ENCODE peak calls at places on chromosomes 6 and 20, in six cellular contexts. G is heart left ventricle, B is K562, Q is A549, K is lower leg skin, C is HepG2. H is an unnamed sample.

GRCh38 chr20:63091901-63092659 is 85.3 kb upstream of the BHLHE23 start:
- DNase-seq in G (peak), B (no peak), Q (no peak), K (no peak), C (no peak), H (no peak)

GRCh38 chr6:47292944-47293343 is 16.8 kb downstream of the TNFRSF21 start:
- DNase-seq in G (no peak), B (no peak), Q (no peak), K (no peak), C (peak), H (no peak)

GRCh38 chr20:5008743-5009142 is 7.4 kb upstream of the SLC23A2 start:
- DNase-seq in G (no peak), B (no peak), Q (no peak), K (no peak), C (no peak), H (no peak)

GRCh38 chr6:64504509-64504908 is 868.9 kb downstream of the PHF3 start:
- DNase-seq in G (no peak), B (no peak), Q (peak), K (no peak), C (no peak), H (no peak)

GRCh38 chr6:56953597-56954388 is 1.1 kb upstream of the BEND6 start:
- DNase-seq in G (no peak), B (peak), Q (peak), K (no peak), C (no peak), H (no peak)

GRCh38 chr6:78810146-78810545 is 57.2 kb upstream of the IRAK1BP1 start:
- DNase-seq in G (no peak), B (no peak), Q (peak), K (no peak), C (peak), H (peak)

GRCh38 chr6:128763599-128764300 is 119.2 kb upstream of the LAMA2 start:
- DNase-seq in G (no peak), B (no peak), Q (no peak), K (no peak), C (no peak), H (no peak)

GRCh38 chr20:64143018-64143801 is 21.0 kb upstream of the MYT1 start:
- DNase-seq in G (no peak), B (no peak), Q (no peak), K (no peak), C (no peak), H (no peak)

GRCh38 chr6:72621243-72622093 is at the start of gene KCNQ5:
- DNase-seq in G (peak), B (peak), Q (peak), K (no peak), C (no peak), H (peak)

GRCh38 chr6:42137192-42137753 is 5.1 kb downstream of the C6orf132 start:
- DNase-seq in G (no peak), B (peak), Q (peak), K (no peak), C (peak), H (no peak)

GRCh38 chr6:139577991-139578604 is 203.7 kb upstream of the CITED2 start:
- DNase-seq in G (no peak), B (no peak), Q (no peak), K (no peak), C (peak), H (no peak)

GRCh38 chr20:30912006-30912660 is 345.3 kb upstream of the DEFB115 start:
- DNase-seq in G (no peak), B (no peak), Q (no peak), K (no peak), C (no peak), H (no peak)

GRCh38 chr6:121235386-121235785 is 98.9 kb downstream of the TBC1D32 start:
- DNase-seq in G (no peak), B (no peak), Q (no peak), K (no peak), C (no peak), H (no peak)

GRCh38 chr20:17562804-17563305 is 7.0 kb upstream of the DSTN start:
- DNase-seq in G (no peak), B (peak), Q (peak), K (no peak), C (peak), H (no peak)

GRCh38 chr6:54681987-54682386 is 164.6 kb upstream of the FAM83B start:
- DNase-seq in G (no peak), B (no peak), Q (peak), K (no peak), C (no peak), H (peak)

GRCh38 chr6:57262901-57263694 is 41.0 kb upstream of the RAB23 start:
- DNase-seq in G (no peak), B (no peak), Q (no peak), K (no peak), C (no peak), H (peak)

GRCh38 chr6:44076366-44077200 is 50.7 kb downstream of the MRPL14 start:
- DNase-seq in G (peak), B (peak), Q (no peak), K (no peak), C (no peak), H (no peak)
- TF ChIP-seq POLR2A in G (no peak), B (no peak), Q (no peak), K (no peak), C (no peak), H (no peak)

GRCh38 chr6:35725721-35726438 is 11.0 kb upstream of the ARMC12 start:
- DNase-seq in G (peak), B (no peak), Q (peak), K (peak), C (peak), H (no peak)
- TF ChIP-seq POLR2A in G (no peak), B (no peak), Q (no peak), K (no peak), C (no peak), H (no peak)

GRCh38 chr6:150865406-150866146 is at the start of gene MTHFD1L:
- DNase-seq in G (peak), B (peak), Q (peak), K (peak), C (peak), H (no peak)
- TF ChIP-seq POLR2A in G (peak), B (no peak), Q (peak), K (no peak), C (peak), H (peak)

GRCh38 chr20:6765469-6766058 is 1.9 kb upstream of the BMP2 start:
- DNase-seq in G (no peak), B (peak), Q (peak), K (no peak), C (peak), H (no peak)

GRCh38 chr20:6766433-6766832 is 1.1 kb upstream of the BMP2 start:
- DNase-seq in G (no peak), B (no peak), Q (no peak), K (no peak), C (no peak), H (no peak)

GRCh38 chr20:6767166-6767535 is 335 bp upstream of the BMP2 start:
- DNase-seq in G (no peak), B (no peak), Q (no peak), K (no peak), C (no peak), H (no peak)

GRCh38 chr20:6768228-6769185 is 1.0 kb downstream of the BMP2 start:
- DNase-seq in G (peak), B (no peak), Q (peak), K (peak), C (no peak), H (no peak)

DNA sequence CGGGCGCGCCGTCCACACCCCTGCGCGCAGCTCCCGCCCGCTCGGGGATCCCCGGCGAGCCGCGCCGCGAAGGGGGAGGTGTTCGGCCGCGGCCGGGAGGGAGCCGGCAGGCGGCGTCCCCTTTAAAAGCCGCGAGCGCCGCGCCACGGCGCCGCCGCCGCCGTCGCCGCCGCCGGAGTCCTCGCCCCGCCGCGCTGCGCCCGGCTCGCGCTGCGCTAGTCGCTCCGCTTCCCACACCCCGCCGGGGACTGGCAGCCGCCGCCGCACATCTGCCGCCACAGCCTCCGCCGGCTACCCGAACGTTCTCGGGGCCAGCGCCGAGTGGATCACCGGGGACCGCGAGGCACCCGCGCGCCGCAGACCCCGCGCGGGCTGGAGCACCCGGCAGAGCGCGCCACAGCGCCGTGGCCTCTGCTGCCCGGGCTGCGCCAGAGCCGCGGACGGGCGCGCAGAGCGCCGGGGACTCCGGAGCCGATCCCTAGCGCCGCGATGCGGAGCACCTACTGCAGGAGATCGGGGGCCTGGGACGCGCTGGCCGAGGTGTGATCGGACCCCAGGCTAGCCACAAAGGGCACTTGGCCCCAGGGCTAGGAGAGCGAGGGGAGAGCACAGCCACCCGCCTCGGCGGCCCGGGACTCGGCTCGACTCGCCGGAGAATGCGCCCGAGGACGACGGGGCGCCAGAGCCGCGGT is at the start of gene BMP2:
- DNase-seq in G (peak), B (peak), Q (peak), K (no peak), C (no peak), H (no peak)
- TF ChIP-seq POLR2A in G (no peak), B (no peak), Q (no peak), K (no peak), C (no peak), H (no peak)

GRCh38 chr6:32840604-32841246 is 2.2 kb upstream of the TAP2 start:
- DNase-seq in G (no peak), B (no peak), Q (no peak), K (no peak), C (no peak), H (no peak)
- TF ChIP-seq POLR2A in G (no peak), B (no peak), Q (no peak), K (no peak), C (no peak), H (no peak)

DNA sequence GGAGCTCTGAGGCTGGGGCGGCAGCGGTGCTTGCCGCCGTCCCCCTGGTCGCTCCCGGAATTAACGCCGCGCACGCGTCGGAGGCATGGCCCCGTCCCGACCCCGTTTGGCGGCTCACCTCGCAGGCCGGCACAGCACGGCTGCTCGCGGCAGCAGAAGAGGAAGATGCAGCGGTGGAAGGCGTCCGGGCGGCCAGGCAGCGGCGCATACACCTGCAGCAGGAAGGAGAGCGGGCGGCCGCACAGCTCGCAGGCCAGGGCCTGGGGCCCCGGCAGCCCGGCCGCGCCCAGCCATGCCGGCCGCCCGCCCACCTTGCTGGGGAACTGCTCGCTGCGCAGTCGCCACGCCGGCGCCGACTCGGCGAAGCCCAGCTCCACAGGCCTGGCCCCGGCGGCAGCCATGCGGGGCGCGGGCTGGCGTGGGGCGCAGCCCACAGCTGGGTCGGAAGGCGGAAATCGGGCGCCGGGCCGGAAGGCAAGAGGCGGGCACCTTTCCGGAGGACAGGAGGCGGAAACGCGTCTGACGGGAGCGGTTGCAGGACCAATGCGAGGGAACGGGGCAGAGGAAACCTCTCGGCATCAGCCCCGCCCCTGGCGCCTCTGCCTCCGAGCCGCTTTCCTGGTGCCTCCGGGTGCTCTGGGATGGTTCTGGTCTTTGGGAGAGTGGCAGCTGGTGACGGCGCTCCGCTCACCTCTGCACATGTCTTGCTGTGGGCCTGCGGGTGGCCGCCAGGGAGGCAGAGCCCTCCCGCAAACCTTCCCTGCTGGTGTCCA is at the start of gene PDCD2:
- DNase-seq in G (peak), B (peak), Q (peak), K (peak), C (peak), H (peak)
- TF ChIP-seq POLR2A in G (peak), B (peak), Q (peak), K (no peak), C (peak), H (peak)

GRCh38 chr6:157221049-157221816 is 102.1 kb downstream of the TMEM242 start:
- DNase-seq in G (peak), B (peak), Q (peak), K (peak), C (peak), H (peak)
- TF ChIP-seq POLR2A in G (peak), B (peak), Q (peak), K (no peak), C (no peak), H (no peak)

DNA sequence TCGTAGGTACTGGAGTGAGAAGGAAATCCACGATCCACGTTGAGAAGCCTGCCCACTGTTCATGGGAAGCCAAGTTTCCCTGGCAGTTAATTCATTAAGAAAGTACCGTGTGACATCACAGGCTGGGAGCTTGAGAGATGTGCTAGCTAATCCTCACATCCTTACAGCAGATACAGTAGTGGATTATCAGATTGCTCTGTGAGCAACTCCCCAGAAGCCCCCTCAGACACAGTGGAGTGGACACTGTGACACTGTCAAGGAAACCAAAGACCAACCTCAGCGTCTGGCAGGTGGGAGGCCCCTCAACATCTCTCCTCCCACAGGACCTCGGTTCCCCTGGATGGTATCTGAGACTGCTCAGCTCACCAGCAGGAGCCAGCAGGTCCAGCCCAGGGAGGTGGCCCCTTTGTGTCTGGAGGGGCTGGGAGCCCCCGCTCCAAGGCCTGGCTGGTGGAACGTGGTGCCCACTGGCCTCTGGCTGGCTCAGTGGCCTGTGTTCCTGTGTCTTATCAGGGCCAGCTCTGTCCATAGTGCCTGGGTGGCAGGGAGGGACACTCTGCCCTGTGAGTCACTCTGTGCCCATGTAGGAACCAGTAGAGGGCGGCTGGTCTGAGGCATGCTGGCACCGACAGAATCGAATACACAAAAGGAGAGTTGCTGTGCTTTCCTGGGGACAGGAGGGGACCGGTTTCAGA is 7.2 kb downstream of the PYGB start:
- DNase-seq in G (peak), B (no peak), Q (no peak), K (no peak), C (no peak), H (peak)
- TF ChIP-seq POLR2A in G (peak), B (no peak), Q (no peak), K (no peak), C (no peak), H (no peak)

H was measured in H54.